ENCODE peak calls at places on chromosome 1, in four cellular contexts. One of them, this sample, is unnamed.

GRCh38 chr1:38064232-38064903 is 17.8 kb upstream of the POU3F1 start:
- DNase-seq in H1: no peak
- DNase-seq in K562: peak; percentile 72
- DNase-seq in A549: no peak
- DNase-seq in this sample: no peak

GRCh38 chr1:159990005-159990404 is 36.0 kb upstream of the SLAMF9 start:
- DNase-seq in H1: no peak
- DNase-seq in A549: no peak
- DNase-seq in K562: no peak
- DNase-seq in this sample: no peak

GRCh38 chr1:204937901-204938300 is 67.2 kb downstream of the NFASC start:
- DNase-seq in K562: no peak
- DNase-seq in H1: no peak
- DNase-seq in A549: no peak
- DNase-seq in this sample: no peak

GRCh38 chr1:201307239-201307638 is 23.9 kb downstream of the PKP1 start:
- DNase-seq in H1: no peak
- DNase-seq in K562: no peak
- DNase-seq in A549: no peak
- DNase-seq in this sample: no peak

GRCh38 chr1:203117611-203118575 is 9.6 kb upstream of the ADORA1 start:
- DNase-seq in H1: peak; percentile 76
- DNase-seq in K562: peak; percentile 92
- DNase-seq in A549: peak; percentile 63
- DNase-seq in this sample: peak; percentile 30

GRCh38 chr1:175409938-175410337 is 217.4 kb upstream of the KIAA0040 start:
- DNase-seq in K562: peak; percentile 86
- DNase-seq in H1: no peak
- DNase-seq in A549: no peak
- DNase-seq in this sample: no peak

GRCh38 chr1:227900571-227901051 is 47.1 kb downstream of the WNT9A start:
- DNase-seq in H1: no peak
- DNase-seq in A549: no peak
- DNase-seq in K562: no peak
- DNase-seq in this sample: no peak

GRCh38 chr1:33121728-33122127 is 40.8 kb downstream of the AZIN2 start:
- DNase-seq in H1: no peak
- DNase-seq in K562: no peak
- DNase-seq in A549: no peak
- DNase-seq in this sample: no peak

GRCh38 chr1:155128755-155129473 is 1.2 kb downstream of the EFNA1 start:
- DNase-seq in H1: no peak
- DNase-seq in K562: no peak
- DNase-seq in A549: peak; percentile 42
- DNase-seq in this sample: peak; percentile 90

GRCh38 chr1:8133190-8133589 is 107.1 kb upstream of the ERRFI1 start:
- DNase-seq in H1: no peak
- DNase-seq in A549: no peak
- DNase-seq in K562: no peak
- DNase-seq in this sample: no peak

GRCh38 chr1:78619803-78620579 is at the start of gene IFI44L:
- DNase-seq in H1: no peak
- DNase-seq in K562: no peak
- DNase-seq in A549: no peak
- DNase-seq in this sample: no peak

GRCh38 chr1:186985889-186986491 is 157.2 kb downstream of the PLA2G4A start:
- DNase-seq in H1: no peak
- DNase-seq in K562: peak; percentile 28
- DNase-seq in A549: peak; percentile 62
- DNase-seq in this sample: peak; percentile 45

GRCh38 chr1:98468111-98468717 is 193.3 kb upstream of the SNX7 start:
- DNase-seq in H1: no peak
- DNase-seq in A549: peak; percentile 71
- DNase-seq in K562: no peak
- DNase-seq in this sample: peak; percentile 10

GRCh38 chr1:21434394-21434793 is 5.5 kb upstream of the NBPF3 start:
- DNase-seq in K562: no peak
- DNase-seq in H1: no peak
- DNase-seq in A549: no peak
- DNase-seq in this sample: no peak

GRCh38 chr1:65068202-65069011 is 79.6 kb upstream of the AK4 start:
- DNase-seq in A549: no peak
- DNase-seq in K562: peak; percentile 41
- DNase-seq in H1: no peak
- DNase-seq in this sample: no peak

GRCh38 chr1:77484334-77484733 is 198.1 kb downstream of the ZZZ3 start:
- DNase-seq in H1: no peak
- DNase-seq in K562: no peak
- DNase-seq in A549: no peak
- DNase-seq in this sample: no peak

GRCh38 chr1:81801834-81802531 is 1.2 kb downstream of the ADGRL2 start:
- DNase-seq in K562: no peak
- DNase-seq in A549: peak; percentile 27
- DNase-seq in H1: no peak
- DNase-seq in this sample: no peak

GRCh38 chr1:95384570-95384969 is 150.6 kb downstream of the RWDD3 start:
- DNase-seq in A549: peak; percentile 6
- DNase-seq in K562: peak; percentile 30
- DNase-seq in H1: peak; percentile 38
- DNase-seq in this sample: peak; percentile 24

GRCh38 chr1:27872802-27873665 is 690 bp downstream of the THEMIS2 start:
- DNase-seq in K562: no peak
- DNase-seq in A549: no peak
- DNase-seq in H1: no peak
- DNase-seq in this sample: no peak

GRCh38 chr1:94096797-94097549 is 24.0 kb downstream of the ABCA4 start:
- DNase-seq in A549: no peak
- DNase-seq in H1: no peak
- DNase-seq in K562: no peak
- DNase-seq in this sample: peak; percentile 61

GRCh38 chr1:214566158-214567104 is 15.0 kb upstream of the PTPN14 start:
- DNase-seq in K562: no peak
- DNase-seq in A549: peak; percentile 66
- DNase-seq in H1: no peak
- DNase-seq in this sample: no peak

GRCh38 chr1:222970040-222970439 is 155.2 kb downstream of the DISP1 start:
- DNase-seq in H1: no peak
- DNase-seq in A549: no peak
- DNase-seq in K562: no peak
- DNase-seq in this sample: no peak

GRCh38 chr1:119743776-119744597 is 24.7 kb downstream of the HMGCS2 start:
- DNase-seq in K562: peak; percentile 82
- DNase-seq in A549: peak; percentile 60
- DNase-seq in H1: peak; percentile 49
- DNase-seq in this sample: peak; percentile 76

GRCh38 chr1:114729782-114730181 is 13.2 kb upstream of the NRAS start:
- DNase-seq in A549: no peak
- DNase-seq in H1: no peak
- DNase-seq in K562: no peak
- DNase-seq in this sample: no peak

GRCh38 chr1:192256674-192257334 is 60.0 kb upstream of the RGS21 start:
- DNase-seq in H1: no peak
- DNase-seq in A549: no peak
- DNase-seq in K562: peak; percentile 14
- DNase-seq in this sample: no peak

GRCh38 chr1:55716151-55716550 is 501.0 kb upstream of the USP24 start:
- DNase-seq in A549: no peak
- DNase-seq in H1: no peak
- DNase-seq in K562: no peak
- DNase-seq in this sample: no peak

GRCh38 chr1:54493608-54494007 is 54.4 kb upstream of the ACOT11 start:
- DNase-seq in K562: no peak
- DNase-seq in A549: no peak
- DNase-seq in H1: no peak
- DNase-seq in this sample: no peak

GRCh38 chr1:57637155-57637554 is 213.3 kb upstream of the DAB1 start:
- DNase-seq in A549: no peak
- DNase-seq in H1: no peak
- DNase-seq in K562: no peak
- DNase-seq in this sample: no peak

GRCh38 chr1:90706437-90707362 is 10.4 kb downstream of the BARHL2 start:
- DNase-seq in H1: no peak
- DNase-seq in A549: peak; percentile 12
- DNase-seq in K562: no peak
- DNase-seq in this sample: peak; percentile 5

GRCh38 chr1:29719253-29719652 is 482.9 kb downstream of the PTPRU start:
- DNase-seq in K562: no peak
- DNase-seq in A549: no peak
- DNase-seq in H1: no peak
- DNase-seq in this sample: no peak

GRCh38 chr1:157154940-157155514 is 16.8 kb upstream of the ETV3 start:
- DNase-seq in H1: no peak
- DNase-seq in A549: peak; percentile 71
- DNase-seq in K562: peak; percentile 71
- DNase-seq in this sample: peak; percentile 72

GRCh38 chr1:184387871-184388670 is 1.2 kb downstream of the C1orf21 start:
- DNase-seq in H1: no peak
- DNase-seq in K562: no peak
- DNase-seq in A549: peak; percentile 19
- DNase-seq in this sample: no peak

GRCh38 chr1:72013161-72013560 is 269.2 kb downstream of the NEGR1 start:
- DNase-seq in K562: no peak
- DNase-seq in A549: no peak
- DNase-seq in H1: no peak
- DNase-seq in this sample: no peak

GRCh38 chr1:29356663-29357062 is 120.3 kb downstream of the PTPRU start:
- DNase-seq in K562: peak; percentile 76
- DNase-seq in H1: no peak
- DNase-seq in A549: no peak
- DNase-seq in this sample: no peak

GRCh38 chr1:66251521-66251920 is 282.4 kb upstream of the SGIP1 start:
- DNase-seq in K562: no peak
- DNase-seq in A549: no peak
- DNase-seq in H1: no peak
- DNase-seq in this sample: no peak

GRCh38 chr1:34928066-34928864 is 1.2 kb downstream of the DLGAP3 start:
- DNase-seq in K562: no peak
- DNase-seq in H1: no peak
- DNase-seq in A549: no peak
- DNase-seq in this sample: no peak

GRCh38 chr1:16112558-16113555 is 39.4 kb upstream of the FAM131C start:
- DNase-seq in H1: no peak
- DNase-seq in A549: no peak
- DNase-seq in K562: no peak
- DNase-seq in this sample: peak; percentile 90

GRCh38 chr1:181588631-181589030 is 105.3 kb downstream of the CACNA1E start:
- DNase-seq in A549: no peak
- DNase-seq in K562: no peak
- DNase-seq in H1: no peak
- DNase-seq in this sample: no peak
- TF ChIP-seq HDAC2 in A549: no peak
- TF ChIP-seq HDAC2 in K562: no peak
- TF ChIP-seq HDAC2 in H1: no peak
- TF ChIP-seq HDAC2 in this sample: no peak

GRCh38 chr1:212814989-212815388 is 23.3 kb downstream of the TATDN3 start:
- DNase-seq in A549: peak; percentile 38
- DNase-seq in K562: no peak
- DNase-seq in H1: no peak
- DNase-seq in this sample: peak; percentile 25
- TF ChIP-seq HDAC2 in A549: no peak
- TF ChIP-seq HDAC2 in K562: no peak
- TF ChIP-seq HDAC2 in H1: no peak
- TF ChIP-seq HDAC2 in this sample: no peak

DNA sequence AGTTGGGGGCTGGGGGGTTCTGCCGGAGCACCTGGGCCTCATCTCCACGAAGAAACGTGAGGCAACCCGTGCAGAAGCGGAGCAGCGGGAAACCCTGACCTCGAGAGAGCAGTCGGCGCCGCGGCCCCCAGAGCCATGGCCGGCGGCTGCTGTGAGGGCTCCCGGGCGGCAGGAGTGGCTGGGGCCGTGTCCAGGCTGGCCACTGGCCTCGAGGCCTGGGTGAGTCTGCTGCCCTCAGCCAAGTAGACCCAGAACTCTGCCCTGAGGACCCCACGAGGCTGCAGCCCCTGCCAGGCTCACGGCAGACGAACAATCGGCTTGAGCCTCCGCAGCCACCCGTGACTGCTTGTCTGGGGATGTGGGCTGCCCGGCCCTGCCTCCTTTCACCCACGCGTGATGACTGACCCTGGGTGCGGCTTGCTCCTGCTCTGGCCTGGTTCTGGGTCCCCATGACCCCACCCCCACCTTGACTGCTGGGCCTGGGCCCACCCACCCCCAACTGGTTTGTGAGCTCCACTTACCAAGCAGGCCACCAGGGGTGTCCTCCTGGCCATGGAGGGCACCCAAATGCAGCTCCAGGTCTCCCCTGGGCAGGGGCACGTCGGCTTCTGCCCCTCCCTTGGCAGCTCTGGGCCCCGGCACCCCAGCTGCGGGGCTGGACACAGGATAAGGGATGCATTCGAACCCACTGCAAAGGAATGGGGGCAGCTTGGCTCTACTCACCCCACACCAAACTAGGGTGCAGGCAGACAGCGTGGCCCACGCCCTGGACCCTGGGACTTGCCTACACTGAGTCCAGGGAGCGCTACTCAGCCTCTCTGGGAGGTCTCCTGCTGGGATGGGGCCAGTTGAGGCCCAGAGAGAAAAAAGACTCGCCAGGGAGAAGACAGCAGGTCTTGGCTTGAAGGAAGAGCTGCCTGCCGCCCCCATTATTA is 34.2 kb downstream of the MORN1 start:
- DNase-seq in A549: no peak
- DNase-seq in H1: no peak
- DNase-seq in K562: no peak
- DNase-seq in this sample: no peak
- TF ChIP-seq HDAC2 in A549: no peak
- TF ChIP-seq HDAC2 in H1: no peak
- TF ChIP-seq HDAC2 in K562: no peak
- TF ChIP-seq HDAC2 in this sample: no peak

GRCh38 chr1:40383488-40384412 is 10.2 kb downstream of the SMAP2 start:
- DNase-seq in H1: no peak
- DNase-seq in A549: no peak
- DNase-seq in K562: peak; percentile 74
- DNase-seq in this sample: peak; percentile 76

GRCh38 chr1:40384413-40384762 is 10.9 kb downstream of the SMAP2 start:
- DNase-seq in A549: no peak
- DNase-seq in H1: no peak
- DNase-seq in K562: no peak
- DNase-seq in this sample: peak; percentile 80

GRCh38 chr1:40382110-40382464 is 8.6 kb downstream of the SMAP2 start:
- DNase-seq in K562: no peak
- DNase-seq in H1: no peak
- DNase-seq in A549: no peak
- DNase-seq in this sample: no peak

GRCh38 chr1:40382601-40383000 is 9.1 kb downstream of the SMAP2 start:
- DNase-seq in H1: no peak
- DNase-seq in K562: no peak
- DNase-seq in A549: no peak
- DNase-seq in this sample: no peak

DNA sequence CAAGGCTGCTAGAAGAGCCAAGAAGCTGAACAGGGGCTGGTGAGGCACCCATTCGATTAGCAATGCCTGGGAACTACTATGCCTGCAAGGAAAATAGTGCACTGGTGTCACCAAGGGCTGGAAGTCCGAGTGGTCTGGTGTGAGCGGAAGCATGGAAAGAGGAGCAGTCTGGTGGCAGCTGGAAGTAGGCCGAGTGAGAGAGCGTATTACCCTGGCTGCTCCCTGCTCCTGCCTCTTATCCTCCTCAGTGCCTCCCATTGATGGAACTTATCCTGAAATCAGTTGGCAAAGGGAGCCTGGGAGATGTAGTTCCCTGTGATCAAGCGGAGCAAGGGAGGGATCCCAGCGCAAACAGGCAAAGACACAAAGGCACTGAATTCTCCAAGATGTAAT is 9.6 kb downstream of the SMAP2 start:
- DNase-seq in H1: no peak
- DNase-seq in K562: peak; percentile 56
- DNase-seq in A549: no peak
- DNase-seq in this sample: no peak
- TF ChIP-seq HDAC2 in H1: no peak
- TF ChIP-seq HDAC2 in K562: peak; percentile 28
- TF ChIP-seq HDAC2 in A549: no peak
- TF ChIP-seq HDAC2 in this sample: no peak